ENCODE peak calls at places on chromosomes 7 and 10, in seven cellular contexts. X is choroid plexus epithelial cell, S is foreskin keratinocyte, A is tibial artery, W is adrenal gland, G is Calu3, C is fibroblast of the aortic adventitia. H is an unnamed sample.

GRCh38 chr7:24229481-24230226 is 54.3 kb upstream of the NPY start:
- DNase-seq in S (no peak), A (no peak), W (no peak), X (no peak), C (no peak), G (no peak), H (no peak)

GRCh38 chr7:22251284-22251683 is 105.7 kb downstream of the RAPGEF5 start:
- DNase-seq in A (no peak), S (no peak), G (no peak), X (no peak), C (no peak), W (no peak), H (no peak)

GRCh38 chr10:100811752-100812750 is 66.7 kb downstream of the PAX2 start:
- DNase-seq in W (no peak), S (no peak), X (no peak), G (no peak), A (no peak), C (no peak), H (peak)

GRCh38 chr7:2800923-2801682 is 43.0 kb downstream of the GNA12 start:
- DNase-seq in X (peak), G (peak), A (peak), S (no peak), W (peak), C (peak), H (no peak)

GRCh38 chr10:17115683-17116082 is 13.9 kb downstream of the CUBN start:
- DNase-seq in C (peak), A (no peak), S (no peak), X (peak), W (no peak), G (peak), H (no peak)

GRCh38 chr7:99674995-99675742 is 4.6 kb downstream of the CYP3A5 start:
- DNase-seq in A (no peak), C (no peak), G (no peak), X (no peak), S (no peak), W (no peak), H (no peak)

GRCh38 chr7:143385891-143386781 is 5.0 kb downstream of the ZYX start:
- DNase-seq in A (no peak), X (peak), C (no peak), G (no peak), W (no peak), S (no peak), H (peak)

GRCh38 chr10:80529604-80530003 is 8.1 kb upstream of the SH2D4B start:
- DNase-seq in S (no peak), W (no peak), C (no peak), G (no peak), A (no peak), X (no peak), H (peak)

GRCh38 chr7:37683263-37684120 is at the start of gene GPR141:
- DNase-seq in W (no peak), X (no peak), C (no peak), S (no peak), A (peak), G (no peak), H (no peak)

GRCh38 chr7:131546126-131546525 is 10.3 kb downstream of the PODXL start:
- DNase-seq in A (no peak), S (no peak), G (peak), X (peak), C (peak), W (no peak), H (peak)

GRCh38 chr7:107563072-107563760 is 504 bp downstream of the COG5 start:
- DNase-seq in S (no peak), G (no peak), W (no peak), A (peak), X (peak), C (peak), H (no peak)

GRCh38 chr10:132265878-132266496 is 41.8 kb downstream of the STK32C start:
- DNase-seq in W (no peak), G (no peak), A (no peak), S (no peak), X (peak), C (peak), H (peak)

GRCh38 chr7:130975731-130976130 is 241.7 kb upstream of the KLF14 start:
- DNase-seq in A (no peak), G (no peak), X (no peak), C (no peak), S (no peak), W (no peak), H (no peak)

GRCh38 chr7:27960415-27960814 is 220.2 kb downstream of the JAZF1 start:
- DNase-seq in G (no peak), S (no peak), X (no peak), W (no peak), C (no peak), A (no peak), H (no peak)

GRCh38 chr10:86365346-86366032 is 1.1 kb downstream of the GRID1 start:
- DNase-seq in S (no peak), W (peak), C (no peak), G (no peak), X (peak), A (peak), H (peak)

GRCh38 chr7:29622335-29623265 is 59.0 kb downstream of the PRR15 start:
- DNase-seq in C (peak), A (peak), X (peak), G (peak), W (no peak), S (peak), H (no peak)

GRCh38 chr7:130912086-130912909 is 178.3 kb upstream of the KLF14 start:
- DNase-seq in S (no peak), A (no peak), G (no peak), W (peak), C (peak), X (peak), H (no peak)

GRCh38 chr10:129477051-129477450 is 10.0 kb downstream of the MGMT start:
- DNase-seq in G (no peak), S (no peak), X (no peak), W (no peak), C (no peak), A (no peak), H (no peak)

GRCh38 chr7:140404565-140405080 is 765 bp downstream of the RAB19 start:
- DNase-seq in S (no peak), C (no peak), A (no peak), X (no peak), G (no peak), W (no peak), H (peak)

GRCh38 chr10:63702107-63702506 is 180.9 kb downstream of the REEP3 start:
- DNase-seq in X (no peak), G (no peak), S (no peak), W (no peak), C (no peak), A (no peak), H (no peak)

GRCh38 chr10:65219444-65219843 is 1698.2 kb downstream of the REEP3 start:
- DNase-seq in A (no peak), W (no peak), X (no peak), G (no peak), C (no peak), S (no peak), H (no peak)

GRCh38 chr10:110527731-110528171 is 30.0 kb downstream of the DUSP5 start:
- DNase-seq in S (no peak), G (no peak), A (no peak), C (peak), X (peak), W (no peak), H (no peak)

GRCh38 chr7:158246272-158246959 is 341.2 kb downstream of the PTPRN2 start:
- DNase-seq in X (no peak), A (no peak), W (no peak), G (no peak), C (no peak), S (no peak), H (no peak)

GRCh38 chr7:124754576-124755264 is 10.9 kb downstream of the GPR37 start:
- DNase-seq in W (no peak), S (no peak), A (no peak), C (no peak), X (no peak), G (no peak), H (no peak)

GRCh38 chr10:78579995-78580394 is 488.8 kb upstream of the ZMIZ1 start:
- DNase-seq in A (no peak), X (no peak), G (no peak), S (no peak), W (peak), C (peak), H (no peak)

GRCh38 chr7:66930341-66930740 is 9.3 kb downstream of the TMEM248 start:
- DNase-seq in A (no peak), C (peak), G (no peak), S (peak), X (peak), W (no peak), H (no peak)

GRCh38 chr7:86956567-86956966 is 102.9 kb downstream of the ELAPOR2 start:
- DNase-seq in C (no peak), W (no peak), G (no peak), A (no peak), S (no peak), X (no peak), H (no peak)

GRCh38 chr7:47520408-47520807 is 61.5 kb downstream of the TNS3 start:
- DNase-seq in X (peak), G (no peak), W (peak), S (no peak), C (peak), A (peak), H (peak)

GRCh38 chr10:59460601-59461000 is 98.3 kb upstream of the FAM13C start:
- DNase-seq in C (no peak), S (no peak), W (no peak), A (no peak), G (no peak), X (no peak), H (no peak)

GRCh38 chr10:59463909-59464308 is 101.6 kb upstream of the FAM13C start:
- DNase-seq in X (no peak), G (no peak), S (no peak), A (no peak), C (no peak), W (no peak), H (no peak)

GRCh38 chr10:59470570-59470969 is 108.2 kb upstream of the FAM13C start:
- DNase-seq in X (no peak), S (no peak), W (no peak), G (no peak), C (no peak), A (no peak), H (no peak)

GRCh38 chr10:59464483-59464882 is 102.1 kb upstream of the FAM13C start:
- DNase-seq in W (no peak), G (no peak), S (no peak), X (no peak), C (no peak), A (no peak), H (no peak)

DNA sequence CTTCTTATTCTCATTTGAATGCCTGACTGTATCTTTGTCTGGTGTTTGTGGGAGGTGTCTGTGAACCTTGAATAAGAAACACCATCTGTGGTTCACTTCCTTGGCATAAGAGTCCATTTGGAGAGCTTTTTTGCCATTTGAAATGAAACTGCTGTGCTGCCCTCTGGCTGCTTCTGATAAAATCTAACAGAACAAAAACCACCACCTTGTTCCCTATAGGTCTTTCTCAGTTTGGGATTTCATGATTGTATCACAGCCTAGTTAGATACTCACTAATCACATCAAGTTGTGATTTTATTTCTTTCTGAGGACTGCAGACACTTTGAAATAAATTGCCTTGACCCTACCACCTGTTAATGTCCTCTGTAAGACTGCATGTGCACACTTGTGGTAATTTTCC is 102.7 kb upstream of the FAM13C start:
- DNase-seq in G (peak), X (peak), C (peak), W (peak), A (no peak), S (no peak), H (no peak)
- TF ChIP-seq CTCF in G (no peak), X (peak), C (peak), W (peak), A (peak), S (peak), H (peak)

GRCh38 chr10:61846370-61847031 is 55.0 kb upstream of the ARID5B start:
- DNase-seq in X (no peak), W (no peak), S (no peak), C (no peak), A (no peak), G (no peak), H (no peak)
- TF ChIP-seq CTCF in X (no peak), W (no peak), S (no peak), C (no peak), A (no peak), G (no peak), H (no peak)

DNA sequence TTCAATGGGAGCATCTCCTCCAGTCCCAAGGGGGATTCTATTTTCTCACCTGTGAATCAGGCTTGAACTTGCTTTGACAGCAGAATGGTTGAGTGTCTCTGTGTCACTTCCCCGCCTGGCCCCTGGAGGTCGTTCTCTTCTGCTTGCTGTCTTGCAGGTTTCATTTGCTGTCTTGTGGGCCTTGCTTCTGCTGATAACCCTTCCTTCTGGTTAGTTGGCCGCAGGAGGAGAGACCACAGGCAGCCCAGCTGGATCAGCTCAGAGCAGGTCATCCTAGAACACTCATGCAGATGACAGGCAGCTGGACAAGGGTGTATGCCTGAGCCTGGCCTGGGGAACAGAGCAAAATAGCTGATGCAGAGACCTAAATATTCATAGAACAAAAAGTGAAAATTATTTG is 344.2 kb upstream of the ADARB2 start:
- DNase-seq in A (no peak), X (no peak), G (no peak), W (no peak), S (no peak), C (no peak), H (no peak)
- TF ChIP-seq CTCF in A (no peak), X (no peak), G (no peak), W (no peak), S (peak), C (no peak), H (peak)

GRCh38 chr7:149732111-149732561 is 41.3 kb downstream of the ZNF467 start:
- DNase-seq in X (no peak), W (no peak), C (no peak), G (no peak), A (no peak), S (no peak), H (peak)

GRCh38 chr7:149728491-149729375 is 44.7 kb downstream of the ZNF467 start:
- DNase-seq in C (no peak), G (no peak), A (no peak), X (no peak), W (no peak), S (no peak), H (peak)

GRCh38 chr7:149731207-149731955 is 42.0 kb downstream of the ZNF467 start:
- DNase-seq in X (no peak), A (peak), W (no peak), C (no peak), G (no peak), S (no peak), H (peak)

GRCh38 chr7:149729586-149729982 is 43.8 kb downstream of the ZNF467 start:
- DNase-seq in S (no peak), W (no peak), A (no peak), X (no peak), C (no peak), G (no peak), H (peak)

DNA sequence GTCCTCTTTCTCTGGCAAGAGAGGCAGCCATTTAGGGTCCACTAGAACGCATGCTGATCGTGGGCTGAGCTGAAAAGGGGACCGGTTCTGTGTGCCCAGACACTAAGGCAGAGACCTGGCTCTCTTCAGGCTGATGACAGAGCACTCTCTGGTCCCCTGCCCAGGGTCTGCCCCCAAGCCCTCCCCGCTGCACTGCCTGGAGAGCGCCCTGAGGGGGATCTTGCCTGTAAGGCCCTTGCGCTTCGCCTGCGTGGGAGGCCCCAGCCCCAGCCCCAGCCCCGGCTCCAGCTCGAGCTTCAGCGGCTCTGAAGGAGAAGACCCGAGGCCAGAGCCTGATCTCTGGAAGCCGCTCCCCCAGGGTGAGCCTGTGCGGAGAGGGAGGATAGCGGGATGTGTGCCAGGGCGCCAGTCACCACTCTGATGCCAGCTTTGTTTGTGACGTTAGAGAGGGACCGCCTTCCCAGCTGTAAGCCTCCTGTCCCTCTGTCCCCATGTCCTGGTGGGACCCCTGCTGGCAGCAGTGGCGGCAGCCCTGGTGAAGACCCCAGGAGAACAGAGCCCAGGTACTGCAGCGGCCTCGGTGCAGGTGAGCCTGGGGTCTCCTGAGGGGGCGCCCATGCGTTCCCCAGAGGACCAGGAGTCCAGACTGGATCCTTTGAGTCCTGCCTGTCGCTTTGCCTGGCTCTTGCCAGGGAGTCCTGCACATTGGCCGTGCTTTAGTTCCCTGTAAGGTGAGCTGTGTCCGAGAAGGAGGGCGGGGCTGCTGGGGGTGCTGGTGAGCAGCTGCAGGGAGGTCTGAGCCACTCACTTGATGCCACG is 43.2 kb downstream of the ZNF467 start:
- DNase-seq in S (no peak), W (no peak), A (no peak), G (no peak), C (no peak), X (no peak), H (peak)
- TF ChIP-seq CTCF in S (no peak), W (no peak), A (no peak), G (no peak), C (no peak), X (no peak), H (no peak)